ENCODE peak calls at places on chromosome 5, in six cellular contexts. X is HCT116; N is aorta; M is heart left ventricle; B is ovary; D is CD4-positive, alpha-beta memory T cell. U is an unnamed sample.
A peak's percentile ranks its signal among the peaks of the same experiment; 100 is the strongest.

GRCh38 chr5:103114440-103114839 is 5.5 kb downstream of the GIN1 start:
- DNase-seq in B (no peak), M (no peak), X (no peak), D (no peak), N (no peak), U (no peak)

GRCh38 chr5:125492977-125493376 is 746.5 kb upstream of the ZNF608 start:
- DNase-seq in B (no peak), N (no peak), X (no peak), M (no peak), D (no peak), U (no peak)

GRCh38 chr5:133232011-133232410 is 180.2 kb downstream of the HSPA4 start:
- DNase-seq in M (no peak), D (no peak), B (no peak), N (no peak), X (no peak), U (no peak)

GRCh38 chr5:180138214-180138975 is 66.8 kb upstream of the RNF130 start:
- DNase-seq in M (no peak), X (no peak), D (no peak), B (no peak), N (no peak), U (no peak)

GRCh38 chr5:59021837-59022514 is 439.1 kb downstream of the RAB3C start:
- DNase-seq in B (no peak), M (peak; percentile 46), X (no peak), D (no peak), N (no peak), U (no peak)

GRCh38 chr5:24167791-24168190 is 477.0 kb downstream of the CDH10 start:
- DNase-seq in X (no peak), M (no peak), B (no peak), D (no peak), N (no peak), U (no peak)

GRCh38 chr5:80481019-80481893 is 6.6 kb upstream of the FAM151B start:
- DNase-seq in X (peak; percentile 38), M (no peak), D (peak; percentile 31), N (no peak), B (no peak), U (no peak)

GRCh38 chr5:129082225-129083136 is 12.1 kb upstream of the ISOC1 start:
- DNase-seq in N (no peak), M (no peak), B (no peak), D (no peak), X (no peak), U (no peak)

GRCh38 chr5:16889203-16889971 is 46.7 kb downstream of the MYO10 start:
- DNase-seq in D (no peak), M (no peak), B (no peak), N (no peak), X (no peak), U (no peak)

GRCh38 chr5:147450596-147450995 is 59.3 kb downstream of the DPYSL3 start:
- DNase-seq in D (no peak), N (no peak), M (no peak), B (no peak), X (no peak), U (no peak)

GRCh38 chr5:38835887-38836286 is 9.9 kb upstream of the OSMR start:
- DNase-seq in X (no peak), M (no peak), N (no peak), B (no peak), D (no peak), U (no peak)

GRCh38 chr5:33409435-33410146 is 31.2 kb upstream of the TARS1 start:
- DNase-seq in D (no peak), M (no peak), N (no peak), B (peak; percentile 40), X (no peak), U (no peak)

GRCh38 chr5:116923344-116923743 is 348.7 kb upstream of the SEMA6A start:
- DNase-seq in X (no peak), B (no peak), M (no peak), N (no peak), D (no peak), U (no peak)

GRCh38 chr5:171580506-171581265 is 161.2 kb downstream of the FGF18 start:
- DNase-seq in N (no peak), D (no peak), X (no peak), B (peak; percentile 30), M (no peak), U (no peak)

GRCh38 chr5:163135849-163136248 is 301.5 kb upstream of the CCNG1 start:
- DNase-seq in N (no peak), B (no peak), X (no peak), D (no peak), M (no peak), U (no peak)

GRCh38 chr5:98106116-98107088 is 667.1 kb upstream of the RGMB start:
- DNase-seq in B (no peak), X (no peak), M (no peak), N (no peak), D (no peak), U (no peak)

GRCh38 chr5:124263680-124264491 is 482.6 kb downstream of the ZNF608 start:
- DNase-seq in M (no peak), N (no peak), D (no peak), B (no peak), X (no peak), U (no peak)

GRCh38 chr5:92177926-92178487 is 794.9 kb upstream of the ARRDC3 start:
- DNase-seq in M (no peak), N (no peak), B (no peak), X (no peak), D (no peak), U (no peak)

GRCh38 chr5:156824800-156825199 is 25.3 kb upstream of the PPP1R2B start:
- DNase-seq in B (peak; percentile 10), N (no peak), X (peak; percentile 21), D (no peak), M (no peak), U (no peak)

GRCh38 chr5:76230711-76231285 is 147.6 kb downstream of the SV2C start:
- DNase-seq in N (no peak), D (no peak), B (no peak), M (no peak), X (no peak), U (no peak)

GRCh38 chr5:41835625-41836024 is 34.6 kb downstream of the OXCT1 start:
- DNase-seq in N (peak; percentile 72), X (peak; percentile 13), D (no peak), B (peak; percentile 71), M (peak; percentile 84), U (no peak)

DNA sequence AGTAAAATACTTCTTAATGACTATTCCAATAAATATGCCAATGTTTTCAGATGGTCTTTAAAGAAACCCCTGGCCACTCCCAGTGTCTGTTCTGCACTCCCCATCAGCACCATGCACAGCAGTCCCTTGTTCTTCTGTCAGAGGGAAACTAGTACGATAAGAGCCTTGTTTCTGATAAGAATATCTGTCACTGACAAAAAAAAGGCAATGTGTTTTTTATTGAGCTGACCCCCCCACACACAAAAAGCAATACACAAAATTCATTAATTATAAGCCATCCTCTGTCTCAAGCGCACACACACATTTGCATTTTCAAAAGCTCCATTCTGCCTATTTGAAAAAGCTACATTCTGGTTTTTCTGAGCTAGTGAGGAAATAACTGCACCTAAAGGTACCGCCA is 119.1 kb downstream of the ENC1 start:
- DNase-seq in D (no peak), X (no peak), N (no peak), B (no peak), M (no peak), U (no peak)
- H3K9me3 ChIP-seq in D (no peaks in the 10 kb centered on the region), X (no peaks in the 10 kb centered on the region), N (no peaks in the 10 kb centered on the region), B (no peaks in the 10 kb centered on the region), M (no peaks in the 10 kb centered on the region), U (no peaks in the 10 kb centered on the region)

GRCh38 chr5:179120421-179120861 is 60.3 kb downstream of the ZNF354C start:
- DNase-seq in M (no peak), B (no peak), X (no peak), N (no peak), D (no peak), U (no peak)
- H3K9me3 ChIP-seq in M (no peaks in the 10 kb centered on the region), B (no peaks in the 10 kb centered on the region), X (no peaks in the 10 kb centered on the region), N (peaks cover 4% of the 10 kb centered on the region), D (no peaks in the 10 kb centered on the region), U (no peaks in the 10 kb centered on the region)

DNA sequence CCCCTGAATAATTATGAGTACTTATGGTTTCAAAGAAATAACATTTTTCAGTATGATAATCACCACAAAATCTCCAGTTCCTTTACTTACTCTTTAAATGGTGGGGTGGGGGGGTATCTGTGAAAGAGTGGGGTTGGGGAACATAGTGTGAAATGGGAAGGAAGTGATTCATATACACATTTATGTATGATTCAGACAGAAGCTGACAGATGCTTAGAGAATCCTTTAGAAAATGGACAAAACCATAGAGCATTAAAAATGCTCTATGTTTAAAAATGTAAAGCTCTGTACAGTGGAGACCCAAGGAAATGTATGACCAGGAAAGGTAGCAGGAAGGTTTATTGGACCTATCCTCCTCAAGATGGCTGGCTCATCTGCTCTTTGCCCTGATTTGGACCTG is 267.5 kb upstream of the GRIA1 start:
- DNase-seq in D (no peak), X (no peak), N (no peak), B (no peak), M (no peak), U (no peak)
- H3K9me3 ChIP-seq in D (no peaks in the 10 kb centered on the region), X (no peaks in the 10 kb centered on the region), N (no peaks in the 10 kb centered on the region), B (no peaks in the 10 kb centered on the region), M (peaks cover 1% of the 10 kb centered on the region), U (no peaks in the 10 kb centered on the region)

DNA sequence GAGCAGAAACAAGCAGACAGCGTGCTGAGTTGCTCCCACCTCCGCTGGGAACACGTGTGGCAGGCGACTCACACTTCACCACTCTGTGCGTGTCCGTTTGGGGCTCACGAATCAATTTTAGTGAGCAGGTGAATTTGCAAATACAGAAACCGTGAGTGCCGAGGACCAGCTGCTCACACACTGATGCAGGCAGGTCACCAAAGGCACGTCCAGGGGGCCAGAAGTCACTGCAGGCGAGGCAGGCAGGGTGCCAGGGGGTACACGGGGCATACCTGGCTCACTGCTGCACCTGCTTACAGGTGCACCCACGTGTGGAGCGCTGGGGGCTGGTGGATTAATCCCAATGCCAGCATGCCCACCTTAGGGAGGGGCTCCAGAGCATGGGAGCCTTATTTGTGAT is 68.8 kb downstream of the ZNF354C start:
- DNase-seq in M (no peak), X (no peak), B (no peak), N (no peak), D (no peak), U (no peak)
- H3K9me3 ChIP-seq in M (no peaks in the 10 kb centered on the region), X (no peaks in the 10 kb centered on the region), B (no peaks in the 10 kb centered on the region), N (no peaks in the 10 kb centered on the region), D (no peaks in the 10 kb centered on the region), U (no peaks in the 10 kb centered on the region)

DNA sequence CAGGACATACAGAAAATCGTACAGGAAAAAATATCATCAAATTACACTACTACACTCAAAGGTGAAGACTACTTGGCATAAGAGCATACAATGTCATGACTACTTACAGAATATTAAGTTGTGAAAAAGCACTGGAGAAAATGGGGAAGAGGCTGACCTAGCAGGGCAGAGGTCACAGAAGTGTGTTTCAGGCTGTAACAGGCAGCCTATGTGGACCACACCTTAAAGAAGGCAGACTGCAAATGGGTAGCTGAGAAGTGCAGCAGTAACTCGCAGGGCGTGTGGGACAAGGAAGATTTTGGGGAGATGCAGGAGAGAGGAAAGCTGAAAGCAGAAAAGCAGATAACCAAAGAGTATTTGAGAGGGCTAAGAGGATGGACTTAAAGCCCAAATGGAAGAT is 167.0 kb upstream of the PIK3R1 start:
- DNase-seq in N (no peak), B (no peak), M (no peak), X (no peak), D (no peak), U (no peak)
- H3K9me3 ChIP-seq in N (peaks cover 2% of the 10 kb centered on the region), B (no peaks in the 10 kb centered on the region), M (no peaks in the 10 kb centered on the region), X (peaks cover 6% of the 10 kb centered on the region), D (no peaks in the 10 kb centered on the region), U (no peaks in the 10 kb centered on the region)

DNA sequence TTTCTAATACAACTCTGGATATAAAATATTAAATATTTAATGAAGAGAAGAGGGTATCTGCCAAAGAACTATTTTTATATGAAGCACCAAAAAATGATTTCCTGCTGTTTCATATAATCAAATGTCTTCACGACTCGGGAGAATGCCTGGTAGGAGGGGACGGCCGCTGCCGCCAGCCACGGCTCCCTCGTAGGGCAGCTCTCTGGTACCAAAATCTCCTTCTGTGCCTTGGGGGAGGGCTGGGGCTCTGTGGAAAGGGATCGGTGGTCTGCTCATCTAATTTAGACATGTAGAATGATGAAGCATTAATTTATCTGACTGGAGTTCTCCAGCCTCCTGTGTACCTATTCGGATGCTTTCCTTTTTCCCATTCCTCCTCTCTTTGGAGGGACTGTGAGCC is 420.7 kb downstream of the IRX2 start:
- DNase-seq in M (no peak), X (no peak), B (no peak), D (no peak), N (no peak), U (no peak)
- H3K9me3 ChIP-seq in M (no peaks in the 10 kb centered on the region), X (no peaks in the 10 kb centered on the region), B (no peaks in the 10 kb centered on the region), D (no peaks in the 10 kb centered on the region), N (peaks cover 2% of the 10 kb centered on the region), U (no peaks in the 10 kb centered on the region)

U was measured in T-helper 17 cell.